ENCODE peak calls at places on chromosomes 16 and 17, in nine cellular contexts. B is naive thymus-derived CD4-positive, alpha-beta T cell; Q is vagina; V is PC-9; G is tibial artery; K is left ventricle myocardium inferior; L is left lung; X is brain microvascular endothelial cell; T is tibial nerve. D is an unnamed sample.

GRCh38 chr17:45425125-45425983 is 7.3 kb downstream of the ARHGAP27 start:
- DNase-seq in V (peak; percentile 99), Q (no peak), L (peak; percentile 82), G (no peak), T (no peak), K (peak; percentile 61), B (no peak), X (peak; percentile 37), D (no peak)

GRCh38 chr17:63843387-63844292 is 1.2 kb upstream of the SMARCD2 start:
- DNase-seq in G (peak; percentile 88), T (peak; percentile 38), K (peak; percentile 53), B (peak; percentile 34), L (peak; percentile 62), X (peak; percentile 27), V (no peak), Q (no peak), D (peak; percentile 87)

GRCh38 chr17:81510798-81511549 is 1.6 kb downstream of the ACTG1 start:
- DNase-seq in L (peak; percentile 50), K (no peak), V (no peak), B (peak; percentile 64), X (no peak), G (peak; percentile 70), Q (no peak), T (no peak), D (no peak)

GRCh38 chr16:1832831-1833454 is 5.9 kb downstream of the FAHD1 start:
- DNase-seq in X (no peak), Q (no peak), K (no peak), B (no peak), G (no peak), T (no peak), L (no peak), V (no peak), D (no peak)

GRCh38 chr16:31467858-31468257 is 4.1 kb upstream of the TGFB1I1 start:
- DNase-seq in G (no peak), K (no peak), T (no peak), Q (no peak), B (no peak), V (no peak), L (no peak), X (no peak), D (no peak)

GRCh38 chr17:63171428-63172205 is 205.6 kb downstream of the TANC2 start:
- DNase-seq in B (no peak), G (no peak), T (no peak), X (no peak), K (no peak), Q (no peak), L (no peak), V (no peak), D (no peak)

GRCh38 chr17:40312131-40312731 is 3.3 kb downstream of the RARA start:
- DNase-seq in V (peak; percentile 72), G (peak; percentile 95), B (no peak), L (peak; percentile 46), Q (no peak), T (no peak), X (no peak), K (peak; percentile 72), D (peak; percentile 65)

GRCh38 chr17:348692-349425 is 3.7 kb downstream of the RPH3AL start:
- DNase-seq in T (peak; percentile 82), V (no peak), X (no peak), G (no peak), K (peak; percentile 49), B (no peak), L (peak; percentile 68), Q (no peak), D (no peak)

GRCh38 chr16:8740775-8741355 is 56.6 kb downstream of the TMEM186 start:
- DNase-seq in V (no peak), B (no peak), Q (no peak), G (no peak), X (no peak), T (no peak), L (no peak), K (no peak), D (no peak)

GRCh38 chr17:78819402-78819801 is 21.2 kb downstream of the USP36 start:
- DNase-seq in V (no peak), G (no peak), T (no peak), Q (no peak), B (no peak), K (no peak), L (no peak), X (no peak), D (no peak)

DNA sequence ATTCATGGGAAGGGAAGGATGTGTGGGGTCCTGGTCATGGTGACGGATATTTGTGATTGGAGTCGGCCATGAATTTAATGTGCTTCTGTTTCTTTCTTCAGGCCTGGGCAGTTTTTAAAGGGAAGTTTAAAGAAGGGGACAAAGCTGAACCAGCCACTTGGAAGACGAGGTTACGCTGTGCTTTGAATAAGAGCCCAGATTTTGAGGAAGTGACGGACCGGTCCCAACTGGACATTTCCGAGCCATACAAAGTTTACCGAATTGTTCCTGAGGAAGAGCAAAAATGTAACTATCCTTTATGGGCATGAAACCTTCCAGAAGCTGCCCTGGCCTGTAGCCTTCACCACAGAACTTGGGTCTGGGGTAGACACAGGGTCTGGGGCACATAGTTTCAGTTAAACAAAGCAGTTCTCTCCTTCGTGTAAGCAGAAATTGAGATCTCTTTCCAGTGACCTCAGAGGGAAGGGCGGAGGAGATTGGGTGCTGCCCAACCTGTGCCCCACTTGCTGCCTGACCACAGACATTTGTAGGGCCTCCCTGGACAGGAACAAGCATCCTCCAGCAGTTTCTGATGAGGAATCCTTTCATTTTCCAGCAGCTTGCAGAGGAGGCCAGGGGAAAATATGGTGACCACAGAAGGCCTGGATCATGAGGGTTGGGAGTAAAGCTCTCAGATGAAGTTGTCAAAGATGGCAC is 10.1 kb downstream of the IRF8 start:
- DNase-seq in G (no peak), Q (no peak), X (no peak), L (no peak), B (no peak), T (peak; percentile 40), V (no peak), K (no peak), D (no peak)
- H3K4me3 ChIP-seq in G (no peak overlapping the region), Q (no peak overlapping the region), X (no peak overlapping the region), L (no peak overlapping the region), B (no peak overlapping the region), T (no peak overlapping the region), V (no peak overlapping the region), K (no peak overlapping the region), D (no peak overlapping the region)

GRCh38 chr17:2459917-2460271 is 51.8 kb downstream of the METTL16 start:
- DNase-seq in K (no peak), L (no peak), T (no peak), X (no peak), B (no peak), V (no peak), G (no peak), Q (no peak), D (no peak)

GRCh38 chr17:2457913-2458312 is 53.8 kb downstream of the METTL16 start:
- DNase-seq in V (no peak), K (no peak), B (no peak), L (no peak), G (no peak), T (no peak), X (no peak), Q (no peak), D (no peak)

GRCh38 chr17:2468270-2468669 is 43.4 kb downstream of the METTL16 start:
- DNase-seq in B (no peak), K (no peak), L (no peak), X (no peak), G (no peak), T (no peak), V (no peak), Q (no peak), D (no peak)

GRCh38 chr17:2466936-2467335 is 44.8 kb downstream of the METTL16 start:
- DNase-seq in T (no peak), K (no peak), G (no peak), X (no peak), L (no peak), Q (no peak), V (no peak), B (no peak), D (no peak)

DNA sequence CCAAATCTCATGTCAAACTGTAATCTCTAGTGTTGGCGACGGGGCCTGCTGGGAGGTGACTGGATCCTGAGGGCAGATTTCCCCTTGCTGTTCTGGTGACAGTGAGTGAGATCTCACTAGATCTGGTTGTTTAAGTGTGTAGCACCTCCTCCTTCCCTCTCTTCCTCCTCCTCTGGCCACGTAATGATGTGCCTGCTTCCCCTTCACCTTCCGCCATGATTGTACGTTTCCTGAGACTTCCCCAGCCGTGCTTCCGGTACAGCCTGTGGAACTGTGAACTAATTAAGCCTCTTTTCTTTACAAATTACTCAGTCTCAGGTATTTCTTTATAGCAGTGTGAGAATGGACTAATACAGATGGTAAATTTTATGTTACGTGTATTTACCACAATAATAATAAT is 49.2 kb downstream of the METTL16 start:
- DNase-seq in L (no peak), G (no peak), B (no peak), K (no peak), V (no peak), X (no peak), T (no peak), Q (no peak), D (no peak)
- H3K36me3 ChIP-seq in L (no peaks in the 10 kb centered on the region), G (peaks cover 90% of the 10 kb centered on the region), B (peaks cover 63% of the 10 kb centered on the region), K (peaks cover 78% of the 10 kb centered on the region), V (no peaks in the 10 kb centered on the region), X (peaks cover 25% of the 10 kb centered on the region), T (no peaks in the 10 kb centered on the region), Q (peaks cover 41% of the 10 kb centered on the region), D (peaks cover 39% of the 10 kb centered on the region)

GRCh38 chr17:65278050-65278819 is 141.1 kb downstream of the RGS9 start:
- DNase-seq in Q (no peak), X (peak; percentile 78), L (no peak), T (no peak), G (no peak), K (no peak), B (peak; percentile 9), V (peak; percentile 46), D (peak; percentile 63)

GRCh38 chr17:65277576-65277975 is 140.4 kb downstream of the RGS9 start:
- DNase-seq in L (no peak), K (no peak), G (no peak), X (no peak), B (no peak), Q (no peak), T (no peak), V (no peak), D (no peak)

GRCh38 chr17:65279456-65279855 is 142.3 kb downstream of the RGS9 start:
- DNase-seq in B (no peak), K (no peak), L (no peak), V (no peak), X (no peak), G (no peak), Q (no peak), T (no peak), D (no peak)

GRCh38 chr17:65283704-65284103 is 146.5 kb downstream of the RGS9 start:
- DNase-seq in Q (no peak), B (no peak), G (no peak), L (no peak), T (no peak), V (no peak), K (no peak), X (no peak), D (peak; percentile 55)

DNA sequence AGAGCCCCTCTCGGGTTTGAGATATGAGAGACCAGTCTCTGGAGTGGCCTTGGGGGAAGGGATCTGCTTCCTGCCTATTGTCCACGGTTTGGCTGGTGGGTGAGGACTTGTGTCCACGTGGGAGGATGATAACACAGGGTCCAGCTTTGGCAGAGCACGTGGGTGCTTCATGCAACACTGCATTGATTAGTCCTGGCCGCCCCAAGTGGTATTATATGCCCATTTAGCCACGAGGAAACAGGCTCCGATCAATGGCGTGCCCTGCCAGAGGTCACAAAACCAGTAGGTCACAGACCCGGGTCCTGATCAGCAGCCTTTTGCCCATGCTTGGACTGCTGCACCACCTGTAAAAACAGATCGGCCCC is 141.6 kb downstream of the RGS9 start:
- DNase-seq in X (no peak), K (no peak), V (no peak), G (no peak), T (no peak), Q (no peak), B (no peak), L (no peak), D (no peak)
- H3K4me3 ChIP-seq in X (no peak overlapping the region), K (no peak overlapping the region), V (no peak overlapping the region), G (no peak overlapping the region), T (no peak overlapping the region), Q (no peak overlapping the region), B (no peak overlapping the region), L (no peak overlapping the region), D (no peak overlapping the region)

GRCh38 chr17:61386251-61386650 is 13.4 kb upstream of the TBX2 start:
- DNase-seq in T (no peak), L (no peak), X (no peak), K (no peak), V (no peak), G (no peak), B (no peak), Q (no peak), D (no peak)
- H3K36me3 ChIP-seq in T (no peaks in the 10 kb centered on the region), L (no peaks in the 10 kb centered on the region), X (no peaks in the 10 kb centered on the region), K (no peaks in the 10 kb centered on the region), V (no peaks in the 10 kb centered on the region), G (no peaks in the 10 kb centered on the region), B (no peaks in the 10 kb centered on the region), Q (no peaks in the 10 kb centered on the region), D (no peaks in the 10 kb centered on the region)